ENCODE peak calls at places on chromosomes 6 and 20, in eight cellular contexts. One of them, this sample, is unnamed.

GRCh38 chr6:105882071-105882803 is 203.9 kb upstream of the PRDM1 start:
- DNase-seq in Right ventricle myocardium superior: no peak
- DNase-seq in mammary epithelial cell: no peak
- DNase-seq in body of pancreas: no peak
- DNase-seq in left ventricle myocardium superior: no peak
- DNase-seq in activated T-cell treated with anti-CD3 and anti-CD28 coated beads, Interleukin-2, amount 50 U/mL, for 72 hours: no peak
- DNase-seq in T-helper 9 cell: no peak
- DNase-seq in iris pigment epithelial cell: no peak
- DNase-seq in this sample: no peak

GRCh38 chr20:36149469-36149868 is 5.1 kb upstream of the EPB41L1 start:
- DNase-seq in Right ventricle myocardium superior: peak; percentile 82
- DNase-seq in mammary epithelial cell: no peak
- DNase-seq in body of pancreas: no peak
- DNase-seq in left ventricle myocardium superior: peak; percentile 86
- DNase-seq in activated T-cell treated with anti-CD3 and anti-CD28 coated beads, Interleukin-2, amount 50 U/mL, for 72 hours: no peak
- DNase-seq in T-helper 9 cell: no peak
- DNase-seq in iris pigment epithelial cell: no peak
- DNase-seq in this sample: no peak

GRCh38 chr20:48807586-48808381 is 20.0 kb downstream of the PREX1 start:
- DNase-seq in Right ventricle myocardium superior: peak; percentile 79
- DNase-seq in mammary epithelial cell: no peak
- DNase-seq in body of pancreas: no peak
- DNase-seq in left ventricle myocardium superior: peak; percentile 80
- DNase-seq in activated T-cell treated with anti-CD3 and anti-CD28 coated beads, Interleukin-2, amount 50 U/mL, for 72 hours: no peak
- DNase-seq in T-helper 9 cell: no peak
- DNase-seq in iris pigment epithelial cell: no peak
- DNase-seq in this sample: no peak

GRCh38 chr6:53573299-53573698 is 28.4 kb upstream of the GCLC start:
- DNase-seq in Right ventricle myocardium superior: no peak
- DNase-seq in mammary epithelial cell: no peak
- DNase-seq in body of pancreas: no peak
- DNase-seq in left ventricle myocardium superior: no peak
- DNase-seq in activated T-cell treated with anti-CD3 and anti-CD28 coated beads, Interleukin-2, amount 50 U/mL, for 72 hours: no peak
- DNase-seq in T-helper 9 cell: no peak
- DNase-seq in iris pigment epithelial cell: no peak
- DNase-seq in this sample: no peak

GRCh38 chr6:46014054-46014453 is 1.6 kb downstream of the CLIC5 start:
- DNase-seq in Right ventricle myocardium superior: no peak
- DNase-seq in mammary epithelial cell: no peak
- DNase-seq in body of pancreas: no peak
- DNase-seq in left ventricle myocardium superior: no peak
- DNase-seq in activated T-cell treated with anti-CD3 and anti-CD28 coated beads, Interleukin-2, amount 50 U/mL, for 72 hours: no peak
- DNase-seq in T-helper 9 cell: no peak
- DNase-seq in iris pigment epithelial cell: no peak
- DNase-seq in this sample: no peak

GRCh38 chr20:51132286-51132810 is 109.4 kb upstream of the KCNG1 start:
- DNase-seq in Right ventricle myocardium superior: no peak
- DNase-seq in mammary epithelial cell: no peak
- DNase-seq in body of pancreas: no peak
- DNase-seq in left ventricle myocardium superior: no peak
- DNase-seq in activated T-cell treated with anti-CD3 and anti-CD28 coated beads, Interleukin-2, amount 50 U/mL, for 72 hours: no peak
- DNase-seq in T-helper 9 cell: no peak
- DNase-seq in iris pigment epithelial cell: peak; percentile 32
- DNase-seq in this sample: no peak

GRCh38 chr6:36197739-36198221 is 1.2 kb downstream of the BRPF3 start:
- DNase-seq in Right ventricle myocardium superior: no peak
- DNase-seq in mammary epithelial cell: peak; percentile 6
- DNase-seq in body of pancreas: no peak
- DNase-seq in left ventricle myocardium superior: peak; percentile 29
- DNase-seq in activated T-cell treated with anti-CD3 and anti-CD28 coated beads, Interleukin-2, amount 50 U/mL, for 72 hours: no peak
- DNase-seq in T-helper 9 cell: no peak
- DNase-seq in iris pigment epithelial cell: no peak
- DNase-seq in this sample: no peak

GRCh38 chr6:112469306-112469705 is 122.2 kb downstream of the RFPL4B start:
- DNase-seq in Right ventricle myocardium superior: no peak
- DNase-seq in mammary epithelial cell: no peak
- DNase-seq in body of pancreas: no peak
- DNase-seq in left ventricle myocardium superior: no peak
- DNase-seq in activated T-cell treated with anti-CD3 and anti-CD28 coated beads, Interleukin-2, amount 50 U/mL, for 72 hours: no peak
- DNase-seq in T-helper 9 cell: no peak
- DNase-seq in iris pigment epithelial cell: no peak
- DNase-seq in this sample: no peak

GRCh38 chr6:134175532-134176282 is 123.3 kb upstream of the SLC2A12 start:
- DNase-seq in Right ventricle myocardium superior: peak; percentile 87
- DNase-seq in mammary epithelial cell: peak; percentile 67
- DNase-seq in body of pancreas: peak; percentile 88
- DNase-seq in left ventricle myocardium superior: peak; percentile 83
- DNase-seq in activated T-cell treated with anti-CD3 and anti-CD28 coated beads, Interleukin-2, amount 50 U/mL, for 72 hours: peak; percentile 51
- DNase-seq in T-helper 9 cell: peak; percentile 38
- DNase-seq in iris pigment epithelial cell: peak; percentile 78
- DNase-seq in this sample: peak; percentile 43

GRCh38 chr6:7085911-7086310 is 21.9 kb upstream of the RREB1 start:
- DNase-seq in Right ventricle myocardium superior: peak; percentile 57
- DNase-seq in mammary epithelial cell: no peak
- DNase-seq in body of pancreas: peak; percentile 43
- DNase-seq in left ventricle myocardium superior: peak; percentile 52
- DNase-seq in activated T-cell treated with anti-CD3 and anti-CD28 coated beads, Interleukin-2, amount 50 U/mL, for 72 hours: no peak
- DNase-seq in T-helper 9 cell: no peak
- DNase-seq in iris pigment epithelial cell: peak; percentile 7
- DNase-seq in this sample: peak; percentile 71

GRCh38 chr6:8006208-8006607 is 58.0 kb downstream of the BLOC1S5 start:
- DNase-seq in Right ventricle myocardium superior: no peak
- DNase-seq in mammary epithelial cell: peak; percentile 13
- DNase-seq in body of pancreas: no peak
- DNase-seq in left ventricle myocardium superior: no peak
- DNase-seq in activated T-cell treated with anti-CD3 and anti-CD28 coated beads, Interleukin-2, amount 50 U/mL, for 72 hours: no peak
- DNase-seq in T-helper 9 cell: no peak
- DNase-seq in iris pigment epithelial cell: peak; percentile 43
- DNase-seq in this sample: peak; percentile 55

GRCh38 chr6:34295721-34296120 is 46.9 kb upstream of the SMIM29 start:
- DNase-seq in Right ventricle myocardium superior: no peak
- DNase-seq in mammary epithelial cell: no peak
- DNase-seq in body of pancreas: no peak
- DNase-seq in left ventricle myocardium superior: no peak
- DNase-seq in activated T-cell treated with anti-CD3 and anti-CD28 coated beads, Interleukin-2, amount 50 U/mL, for 72 hours: peak; percentile 26
- DNase-seq in T-helper 9 cell: no peak
- DNase-seq in iris pigment epithelial cell: no peak
- DNase-seq in this sample: peak; percentile 79

GRCh38 chr6:85343428-85343827 is 106.5 kb upstream of the NT5E start:
- DNase-seq in Right ventricle myocardium superior: no peak
- DNase-seq in mammary epithelial cell: no peak
- DNase-seq in body of pancreas: no peak
- DNase-seq in left ventricle myocardium superior: no peak
- DNase-seq in activated T-cell treated with anti-CD3 and anti-CD28 coated beads, Interleukin-2, amount 50 U/mL, for 72 hours: no peak
- DNase-seq in T-helper 9 cell: no peak
- DNase-seq in iris pigment epithelial cell: no peak
- DNase-seq in this sample: no peak